ENCODE peak calls at places on chromosomes 11 and 22, in seven cellular contexts. U is uterus, S is lower lobe of right lung, P is colonic mucosa, H is fibroblast of villous mesenchyme, T is sigmoid colon, L is K562. Q is an unnamed sample.
A peak's percentile ranks its signal among the peaks of the same experiment; 100 is the strongest.

GRCh38 chr11:43905788-43906187 is 25.2 kb downstream of the ALKBH3 start:
- DNase-seq in U (peak; percentile 41), S (no peak), P (no peak), H (peak; percentile 32), T (no peak), L (no peak), Q (no peak)

GRCh38 chr22:36201630-36202312 is at the start of gene APOL4:
- DNase-seq in U (peak; percentile 84), S (peak; percentile 82), P (peak; percentile 73), H (peak; percentile 40), T (peak; percentile 88), L (peak; percentile 60), Q (no peak)

GRCh38 chr11:64073542-64073941 is 37.8 kb downstream of the FLRT1 start:
- DNase-seq in U (no peak), S (no peak), P (no peak), H (no peak), T (no peak), L (no peak), Q (no peak)

GRCh38 chr11:76811259-76811658 is 28.1 kb downstream of the TSKU start:
- DNase-seq in U (no peak), S (no peak), P (no peak), H (no peak), T (no peak), L (no peak), Q (no peak)

GRCh38 chr11:1706634-1707400 is 9.8 kb downstream of the KRTAP5-6 start:
- DNase-seq in U (no peak), S (no peak), P (peak; percentile 18), H (no peak), T (no peak), L (no peak), Q (no peak)

GRCh38 chr22:42962295-42963230 is 52.4 kb downstream of the PACSIN2 start:
- DNase-seq in U (no peak), S (peak; percentile 87), P (peak; percentile 70), H (peak; percentile 88), T (no peak), L (no peak), Q (no peak)

GRCh38 chr22:41575533-41575932 is 14.1 kb downstream of the PMM1 start:
- DNase-seq in U (no peak), S (no peak), P (no peak), H (no peak), T (no peak), L (no peak), Q (no peak)

GRCh38 chr22:39349506-39349966 is 255 bp upstream of the SYNGR1 start:
- DNase-seq in U (peak; percentile 49), S (peak; percentile 48), P (no peak), H (no peak), T (no peak), L (peak; percentile 95), Q (no peak)

GRCh38 chr11:70547386-70547785 is 149.1 kb downstream of the CTTN start:
- DNase-seq in U (no peak), S (no peak), P (no peak), H (no peak), T (no peak), L (no peak), Q (no peak)

GRCh38 chr22:47374273-47374771 is 611.9 kb downstream of the TBC1D22A start:
- DNase-seq in U (no peak), S (peak; percentile 20), P (no peak), H (no peak), T (peak; percentile 52), L (no peak), Q (peak; percentile 72)

GRCh38 chr11:32213223-32213622 is 122.3 kb downstream of the RCN1 start:
- DNase-seq in U (no peak), S (no peak), P (no peak), H (peak; percentile 7), T (no peak), L (no peak), Q (no peak)

DNA sequence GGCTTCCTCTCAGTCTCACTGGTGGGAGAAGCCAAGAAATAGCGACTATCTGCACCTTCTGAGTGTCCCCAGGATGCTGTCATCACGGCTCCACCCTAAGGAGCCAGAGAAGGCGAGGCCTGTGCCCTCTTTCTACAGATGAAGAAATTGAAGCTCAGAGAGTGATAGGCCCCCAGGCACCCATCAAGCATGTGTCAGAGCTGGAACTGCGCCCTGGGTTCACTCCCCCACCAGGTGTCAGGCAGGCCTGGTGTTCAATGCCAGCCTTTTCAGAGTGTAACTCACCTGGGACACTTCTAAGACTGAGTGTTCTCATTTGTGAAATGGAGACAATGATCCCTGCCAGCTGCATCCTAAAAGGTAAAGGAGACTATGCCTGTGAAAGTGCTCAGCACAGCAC is 127.3 kb upstream of the SEZ6L start:
- DNase-seq in U (no peak), S (no peak), P (no peak), H (no peak), T (no peak), L (no peak), Q (no peak)
- TF ChIP-seq CTCF in U (no peak), S (no peak), P (no peak), H (no peak), T (no peak), L (no peak), Q (no peak)

GRCh38 chr11:73227571-73228211 is 9.6 kb downstream of the P2RY2 start:
- DNase-seq in U (peak; percentile 8), S (peak; percentile 84), P (peak; percentile 88), H (no peak), T (peak; percentile 44), L (peak; percentile 39), Q (peak; percentile 59)
- TF ChIP-seq CTCF in U (no peak), S (no peak), P (no peak), H (no peak), T (no peak), L (peak; percentile 8), Q (no peak)

DNA sequence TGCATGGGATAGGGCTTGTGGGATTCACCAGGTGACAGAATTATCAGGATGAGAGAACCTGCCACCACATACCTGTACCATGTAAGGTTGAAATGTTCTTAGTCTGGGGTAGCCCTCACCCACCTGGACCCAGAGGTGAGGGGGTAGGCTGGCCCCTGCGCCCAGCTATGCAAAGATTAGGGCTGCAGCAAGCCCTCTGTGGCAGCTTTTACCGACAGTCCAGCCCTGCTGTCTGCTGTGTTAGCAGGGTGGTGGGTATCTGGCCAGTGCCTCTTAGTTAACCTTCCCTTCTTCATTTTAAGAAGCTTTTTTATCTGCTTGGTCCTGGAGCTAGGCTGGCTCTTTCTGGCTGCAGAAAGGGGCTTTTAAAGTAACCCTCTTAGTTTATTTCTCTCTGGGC is 13.9 kb downstream of the INSC start:
- DNase-seq in U (no peak), S (no peak), P (no peak), H (no peak), T (no peak), L (no peak), Q (no peak)
- TF ChIP-seq CTCF in U (no peak), S (no peak), P (no peak), H (no peak), T (no peak), L (no peak), Q (no peak)

GRCh38 chr22:45212306-45212709 is 28.4 kb downstream of the KIAA0930 start:
- DNase-seq in U (peak; percentile 77), S (peak; percentile 65), P (peak; percentile 53), H (peak; percentile 95), T (peak; percentile 94), L (peak; percentile 13), Q (peak; percentile 96)
- TF ChIP-seq CTCF in U (no peak), S (no peak), P (no peak), H (peak; percentile 16), T (no peak), L (no peak), Q (peak; percentile 37)

DNA sequence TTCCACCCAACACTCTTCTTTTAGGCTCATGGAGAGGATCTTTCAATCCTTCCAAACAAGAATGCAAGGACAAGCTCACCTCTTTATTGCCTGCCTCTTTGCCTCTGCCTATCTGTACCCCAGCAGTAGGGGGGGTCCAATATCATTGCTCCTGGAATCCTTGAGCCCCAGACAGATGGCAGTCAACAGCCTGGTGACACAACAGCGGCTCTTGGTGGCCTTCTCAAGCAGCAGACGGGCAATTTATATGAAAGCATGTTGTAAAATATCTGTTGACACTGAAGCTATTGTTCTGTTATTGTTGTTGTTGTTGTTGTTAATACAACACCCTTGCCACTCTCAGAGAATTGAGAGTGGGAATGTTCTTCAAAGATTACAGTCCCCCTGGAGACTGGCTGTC is 480.0 kb upstream of the CADM1 start:
- DNase-seq in U (no peak), S (no peak), P (no peak), H (no peak), T (no peak), L (no peak), Q (no peak)
- TF ChIP-seq CTCF in U (no peak), S (no peak), P (no peak), H (no peak), T (no peak), L (peak; percentile 35), Q (no peak)

GRCh38 chr22:17434856-17435255 is 65.6 kb downstream of the CECR2 start:
- DNase-seq in U (no peak), S (no peak), P (no peak), H (no peak), T (no peak), L (no peak), Q (no peak)

GRCh38 chr22:17441326-17441725 is 72.1 kb downstream of the CECR2 start:
- DNase-seq in U (no peak), S (no peak), P (no peak), H (no peak), T (no peak), L (no peak), Q (no peak)

GRCh38 chr22:17436981-17437410 is 67.7 kb downstream of the CECR2 start:
- DNase-seq in U (no peak), S (no peak), P (no peak), H (no peak), T (no peak), L (no peak), Q (no peak)

GRCh38 chr22:17435375-17435774 is 66.1 kb downstream of the CECR2 start:
- DNase-seq in U (no peak), S (no peak), P (no peak), H (no peak), T (no peak), L (no peak), Q (no peak)

DNA sequence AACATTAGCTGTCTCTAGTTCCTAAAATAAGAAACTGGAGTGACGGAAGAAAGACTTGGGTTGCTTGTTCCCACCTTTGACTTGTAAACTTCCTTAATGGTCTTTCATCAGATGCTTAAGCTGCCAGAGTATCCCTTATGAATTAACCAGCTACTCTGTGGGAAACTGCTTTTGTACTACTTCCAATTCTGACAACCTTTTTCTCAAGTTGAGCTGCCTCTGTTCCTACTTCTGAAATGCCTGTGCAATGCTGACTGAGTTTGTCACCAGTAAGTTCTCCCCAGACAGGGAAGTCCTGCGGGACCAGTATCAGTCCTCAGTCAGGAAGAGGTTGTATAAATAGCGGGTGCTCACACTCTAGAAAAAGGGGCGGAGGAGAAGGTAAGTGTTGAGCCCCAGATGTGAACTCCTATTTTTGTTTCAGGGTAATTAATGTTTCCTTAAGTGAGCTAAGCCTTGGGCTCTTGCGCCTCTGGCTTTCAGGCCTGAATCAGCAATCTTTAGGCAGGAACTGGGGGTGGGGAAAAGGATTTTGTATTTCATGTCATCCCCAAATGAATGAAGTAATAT is 67.2 kb downstream of the CECR2 start:
- DNase-seq in U (no peak), S (no peak), P (no peak), H (no peak), T (no peak), L (no peak), Q (no peak)
- TF ChIP-seq CTCF in U (no peak), S (no peak), P (no peak), H (no peak), T (no peak), L (no peak), Q (peak; percentile 17)

GRCh38 chr11:119153049-119153818 is 4.4 kb downstream of the ABCG4 start:
- DNase-seq in U (no peak), S (no peak), P (no peak), H (no peak), T (no peak), L (no peak), Q (no peak)
- TF ChIP-seq CTCF in U (no peak), S (no peak), P (no peak), H (peak; percentile 9), T (no peak), L (peak; percentile 8), Q (peak; percentile 38)

Q was measured in chondrocyte.